ENCODE peak calls at places on chromosomes 16 and 17, in five cellular contexts. N, L, P, C and D are unnamed samples.

GRCh38 chr17:35130392-35130791 is 9.0 kb downstream of the FNDC8 start:
- DNase-seq in N (no peak), L (no peak), P (no peak), C (no peak), D (no peak)

GRCh38 chr16:10744370-10745030 is 858 bp downstream of the NUBP1 start:
- DNase-seq in N (no peak), L (peak), P (no peak), C (no peak), D (no peak)

GRCh38 chr17:72632026-72632684 is 460.3 kb downstream of the SLC39A11 start:
- DNase-seq in N (no peak), L (no peak), P (no peak), C (no peak), D (no peak)

GRCh38 chr16:48499822-48500440 is 110.0 kb downstream of the N4BP1 start:
- DNase-seq in N (peak), L (no peak), P (no peak), C (no peak), D (peak)

GRCh38 chr16:15518412-15519351 is 84.3 kb downstream of the BMERB1 start:
- DNase-seq in N (peak), L (no peak), P (no peak), C (no peak), D (peak)

GRCh38 chr17:63345598-63345997 is 100.5 kb downstream of the CYB561 start:
- DNase-seq in N (no peak), L (no peak), P (no peak), C (no peak), D (no peak)

GRCh38 chr17:20999044-20999573 is 43.7 kb downstream of the USP22 start:
- DNase-seq in N (peak), L (peak), P (no peak), C (no peak), D (no peak)

GRCh38 chr16:84635702-84636101 is 12.6 kb upstream of the KLHL36 start:
- DNase-seq in N (no peak), L (no peak), P (no peak), C (no peak), D (no peak)

GRCh38 chr17:21452377-21453143 is 76.4 kb downstream of the KCNJ12 start:
- DNase-seq in N (peak), L (peak), P (no peak), C (peak), D (peak)

GRCh38 chr16:50637716-50638602 is 43.2 kb downstream of the SNX20 start:
- DNase-seq in N (no peak), L (no peak), P (no peak), C (no peak), D (no peak)

GRCh38 chr16:89115216-89115949 is 21.7 kb downstream of the ACSF3 start:
- DNase-seq in N (peak), L (peak), P (peak), C (peak), D (no peak)

GRCh38 chr17:80992077-80992947 is 671 bp downstream of the CHMP6 start:
- DNase-seq in N (no peak), L (peak), P (no peak), C (no peak), D (no peak)

GRCh38 chr17:17840751-17841591 is 4.2 kb upstream of the SREBF1 start:
- DNase-seq in N (peak), L (no peak), P (no peak), C (no peak), D (no peak)

GRCh38 chr17:82574041-82574440 is 54.5 kb downstream of the FOXK2 start:
- DNase-seq in N (no peak), L (no peak), P (no peak), C (no peak), D (no peak)

GRCh38 chr17:39739020-39739884 is 1.5 kb downstream of the GRB7 start:
- DNase-seq in N (no peak), L (peak), P (no peak), C (no peak), D (no peak)

GRCh38 chr16:89863741-89864391 is 9.5 kb upstream of the TCF25 start:
- DNase-seq in N (peak), L (peak), P (no peak), C (peak), D (no peak)

GRCh38 chr17:8463089-8463488 is 27.4 kb downstream of the NDEL1 start:
- DNase-seq in N (no peak), L (no peak), P (no peak), C (no peak), D (no peak)

GRCh38 chr17:30113213-30113612 is 3.4 kb upstream of the NSRP1 start:
- DNase-seq in N (no peak), L (no peak), P (no peak), C (no peak), D (no peak)

GRCh38 chr17:68035131-68035522 is 408 bp upstream of the KPNA2 start:
- DNase-seq in N (peak), L (peak), P (peak), C (peak), D (no peak)

GRCh38 chr16:87854053-87854906 is 15.0 kb downstream of the SLC7A5 start:
- DNase-seq in N (no peak), L (no peak), P (no peak), C (no peak), D (no peak)

GRCh38 chr17:54153423-54153822 is 330.7 kb downstream of the KIF2B start:
- DNase-seq in N (no peak), L (no peak), P (no peak), C (no peak), D (no peak)

GRCh38 chr17:41812176-41813038 is at the start of gene FKBP10:
- DNase-seq in N (peak), L (peak), P (peak), C (peak), D (peak)

GRCh38 chr16:7443966-7444365 is 111.3 kb downstream of the RBFOX1 start:
- DNase-seq in N (no peak), L (no peak), P (no peak), C (no peak), D (no peak)

GRCh38 chr17:82547981-82548380 is 28.4 kb downstream of the FOXK2 start:
- DNase-seq in N (no peak), L (no peak), P (no peak), C (no peak), D (no peak)

GRCh38 chr17:45273551-45273957 is 11.7 kb upstream of the SPATA32 start:
- DNase-seq in N (no peak), L (no peak), P (no peak), C (no peak), D (no peak)

GRCh38 chr16:5678371-5678770 is 580.8 kb upstream of the EEF2KMT start:
- DNase-seq in N (no peak), L (no peak), P (no peak), C (no peak), D (no peak)

GRCh38 chr16:56950881-56951771 is 10.6 kb upstream of the CETP start:
- DNase-seq in N (peak), L (peak), P (no peak), C (peak), D (no peak)
- TF ChIP-seq CTCF in N (peak), L (peak), P (peak), C (peak), D (peak)

DNA sequence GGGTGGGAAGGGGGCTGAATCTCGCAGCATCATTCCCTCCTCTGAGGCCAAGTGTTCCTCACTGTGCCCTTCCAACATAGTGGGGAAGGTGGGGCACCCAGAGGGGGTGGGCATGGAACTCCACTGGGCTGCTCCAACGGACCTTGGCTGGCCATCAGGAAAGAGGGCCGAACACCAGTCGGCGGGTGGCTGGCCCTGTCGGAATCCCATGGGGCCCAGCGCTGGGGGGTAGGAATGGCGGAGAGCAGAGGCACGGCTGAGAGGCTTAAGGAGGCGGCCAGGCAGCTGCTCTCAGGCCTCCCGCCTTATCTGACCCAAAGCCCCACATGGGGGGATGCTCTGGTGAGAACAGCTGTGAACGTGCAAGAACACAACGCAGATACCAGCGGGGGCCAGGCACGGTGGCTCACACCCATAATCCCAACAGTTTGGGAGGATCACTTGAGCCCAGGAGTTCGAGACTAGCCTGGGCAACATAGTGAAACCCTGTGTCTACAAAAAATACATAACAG is 4.4 kb upstream of the MYO1C start:
- DNase-seq in N (no peak), L (no peak), P (no peak), C (no peak), D (no peak)
- H3K27ac ChIP-seq in N (no peak), L (no peak), P (no peak), C (no peak), D (no peak)

GRCh38 chr17:79023886-79024771 is at the start of gene C1QTNF1:
- DNase-seq in N (no peak), L (peak), P (peak), C (peak), D (no peak)
- TF ChIP-seq CTCF in N (no peak), L (peak), P (peak), C (peak), D (peak)

GRCh38 chr16:14356064-14356463 is 274.0 kb downstream of the PARN start:
- DNase-seq in N (no peak), L (no peak), P (no peak), C (no peak), D (no peak)

GRCh38 chr16:14351647-14352046 is 278.4 kb downstream of the PARN start:
- DNase-seq in N (no peak), L (no peak), P (no peak), C (no peak), D (no peak)

GRCh38 chr16:14357328-14357727 is 272.7 kb downstream of the PARN start:
- DNase-seq in N (no peak), L (no peak), P (no peak), C (no peak), D (no peak)

GRCh38 chr16:14353340-14353739 is 276.7 kb downstream of the PARN start:
- DNase-seq in N (no peak), L (no peak), P (no peak), C (no peak), D (no peak)

GRCh38 chr16:14354561-14355351 is 275.3 kb downstream of the PARN start:
- DNase-seq in N (no peak), L (no peak), P (no peak), C (no peak), D (no peak)
- H3K27ac ChIP-seq in N (no peak), L (no peak), P (no peak), C (no peak), D (no peak)

DNA sequence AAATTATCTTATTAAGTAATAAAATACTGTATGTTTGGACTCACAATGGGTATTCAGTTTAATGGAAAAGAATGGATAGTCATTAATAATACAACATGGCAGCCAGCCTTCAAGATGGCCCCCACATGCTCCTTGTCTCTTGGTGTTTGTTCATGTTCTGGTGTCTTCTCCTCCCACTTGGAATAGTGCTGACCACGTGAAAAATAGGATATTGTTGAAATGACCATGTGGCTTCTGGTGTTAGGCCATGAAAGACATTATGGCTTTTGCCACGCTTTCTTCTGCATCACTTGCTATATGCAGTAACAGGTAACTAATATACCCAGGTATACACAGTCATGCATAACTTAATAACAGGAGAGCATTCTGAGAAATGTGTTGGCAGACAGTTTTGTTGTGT is 341.0 kb downstream of the KCNJ2 start:
- DNase-seq in N (no peak), L (no peak), P (no peak), C (no peak), D (no peak)
- TF ChIP-seq CTCF in N (no peak), L (no peak), P (no peak), C (no peak), D (no peak)

GRCh38 chr16:56202036-56202435 is 10.7 kb downstream of the GNAO1 start:
- DNase-seq in N (no peak), L (no peak), P (no peak), C (peak), D (no peak)
- H3K27ac ChIP-seq in N (no peak), L (no peak), P (no peak), C (no peak), D (no peak)

GRCh38 chr17:43018008-43018853 is 4.0 kb downstream of the VAT1 start:
- DNase-seq in N (no peak), L (no peak), P (no peak), C (peak), D (no peak)
- TF ChIP-seq CTCF in N (no peak), L (no peak), P (no peak), C (no peak), D (no peak)